ENCODE peak calls at places on chromosome 11, in five cellular contexts. One of them, this sample, is unnamed. For H3K4me1, the result is how much of the 10 kb centered on the place peaks cover.

GRCh38 chr11:8671651-8672062 is 10.8 kb downstream of the TRIM66 start:
- DNase-seq in A549: no peak
- DNase-seq in neuronal stem cell: no peak
- DNase-seq in PC-9: no peak
- DNase-seq in GM23338: no peak
- DNase-seq in this sample: peak

GRCh38 chr11:109071712-109072524 is 350.1 kb upstream of the C11orf87 start:
- DNase-seq in A549: no peak
- DNase-seq in neuronal stem cell: no peak
- DNase-seq in PC-9: no peak
- DNase-seq in GM23338: no peak
- DNase-seq in this sample: no peak

GRCh38 chr11:7904910-7905309 is 26.2 kb downstream of the OR10A6 start:
- DNase-seq in A549: no peak
- DNase-seq in neuronal stem cell: no peak
- DNase-seq in PC-9: no peak
- DNase-seq in GM23338: peak
- DNase-seq in this sample: peak

GRCh38 chr11:68398870-68399865 is 61.4 kb upstream of the PPP6R3 start:
- DNase-seq in A549: no peak
- DNase-seq in neuronal stem cell: no peak
- DNase-seq in PC-9: no peak
- DNase-seq in GM23338: no peak
- DNase-seq in this sample: no peak

GRCh38 chr11:111355956-111356659 is 23.0 kb downstream of the POU2AF1 start:
- DNase-seq in A549: no peak
- DNase-seq in neuronal stem cell: no peak
- DNase-seq in PC-9: no peak
- DNase-seq in GM23338: no peak
- DNase-seq in this sample: no peak

GRCh38 chr11:114162719-114163123 is 103.2 kb downstream of the ZBTB16 start:
- DNase-seq in A549: peak
- DNase-seq in neuronal stem cell: no peak
- DNase-seq in PC-9: peak
- DNase-seq in GM23338: no peak
- DNase-seq in this sample: no peak

GRCh38 chr11:87453531-87454089 is 415.9 kb downstream of the TMEM135 start:
- DNase-seq in A549: no peak
- DNase-seq in neuronal stem cell: no peak
- DNase-seq in PC-9: no peak
- DNase-seq in GM23338: no peak
- DNase-seq in this sample: no peak

GRCh38 chr11:79390923-79391322 is 49.9 kb downstream of the TENM4 start:
- DNase-seq in A549: no peak
- DNase-seq in neuronal stem cell: no peak
- DNase-seq in PC-9: no peak
- DNase-seq in GM23338: no peak
- DNase-seq in this sample: no peak

GRCh38 chr11:61756452-61757212 is 4.2 kb downstream of the MYRF start:
- DNase-seq in A549: peak
- DNase-seq in neuronal stem cell: no peak
- DNase-seq in PC-9: peak
- DNase-seq in GM23338: no peak
- DNase-seq in this sample: no peak

GRCh38 chr11:109480251-109480650 is 58.3 kb downstream of the C11orf87 start:
- DNase-seq in A549: no peak
- DNase-seq in neuronal stem cell: no peak
- DNase-seq in PC-9: no peak
- DNase-seq in GM23338: peak
- DNase-seq in this sample: peak

GRCh38 chr11:8018742-8019631 is 31.9 kb downstream of the EIF3F start:
- DNase-seq in A549: peak
- DNase-seq in neuronal stem cell: peak
- DNase-seq in PC-9: no peak
- DNase-seq in GM23338: peak
- DNase-seq in this sample: peak

GRCh38 chr11:62443390-62444201 is 24.8 kb downstream of the SCGB1A1 start:
- DNase-seq in A549: no peak
- DNase-seq in neuronal stem cell: no peak
- DNase-seq in PC-9: no peak
- DNase-seq in GM23338: no peak
- DNase-seq in this sample: no peak

GRCh38 chr11:29623144-29623722 is 393.6 kb downstream of the KCNA4 start:
- DNase-seq in A549: no peak
- DNase-seq in neuronal stem cell: peak
- DNase-seq in PC-9: no peak
- DNase-seq in GM23338: peak
- DNase-seq in this sample: peak

GRCh38 chr11:64935634-64936081 is at the start of gene GPHA2:
- DNase-seq in A549: no peak
- DNase-seq in neuronal stem cell: peak
- DNase-seq in PC-9: no peak
- DNase-seq in GM23338: peak
- DNase-seq in this sample: peak

GRCh38 chr11:35715649-35716048 is 53.1 kb downstream of the TRIM44 start:
- DNase-seq in A549: no peak
- DNase-seq in neuronal stem cell: no peak
- DNase-seq in PC-9: no peak
- DNase-seq in GM23338: no peak
- DNase-seq in this sample: no peak

GRCh38 chr11:107563702-107564101 is 1.8 kb downstream of the ALKBH8 start:
- DNase-seq in A549: peak
- DNase-seq in neuronal stem cell: no peak
- DNase-seq in PC-9: peak
- DNase-seq in GM23338: peak
- DNase-seq in this sample: peak

GRCh38 chr11:70034740-70035365 is 43.3 kb upstream of the ANO1 start:
- DNase-seq in A549: no peak
- DNase-seq in neuronal stem cell: no peak
- DNase-seq in PC-9: no peak
- DNase-seq in GM23338: no peak
- DNase-seq in this sample: no peak

GRCh38 chr11:30635401-30635989 is 49.3 kb upstream of the MPPED2 start:
- DNase-seq in A549: no peak
- DNase-seq in neuronal stem cell: peak
- DNase-seq in PC-9: no peak
- DNase-seq in GM23338: peak
- DNase-seq in this sample: peak

GRCh38 chr11:83694191-83694905 is 408.2 kb upstream of the CCDC90B start:
- DNase-seq in A549: no peak
- DNase-seq in neuronal stem cell: no peak
- DNase-seq in PC-9: no peak
- DNase-seq in GM23338: no peak
- DNase-seq in this sample: no peak

GRCh38 chr11:44774131-44774530 is 47.4 kb downstream of the TSPAN18 start:
- DNase-seq in A549: no peak
- DNase-seq in neuronal stem cell: no peak
- DNase-seq in PC-9: no peak
- DNase-seq in GM23338: peak
- DNase-seq in this sample: no peak
- H3K4me2 ChIP-seq in A549: no peak
- H3K4me2 ChIP-seq in neuronal stem cell: no peak
- H3K4me2 ChIP-seq in PC-9: no peak
- H3K4me2 ChIP-seq in GM23338: peak
- H3K4me2 ChIP-seq in this sample: no peak

DNA sequence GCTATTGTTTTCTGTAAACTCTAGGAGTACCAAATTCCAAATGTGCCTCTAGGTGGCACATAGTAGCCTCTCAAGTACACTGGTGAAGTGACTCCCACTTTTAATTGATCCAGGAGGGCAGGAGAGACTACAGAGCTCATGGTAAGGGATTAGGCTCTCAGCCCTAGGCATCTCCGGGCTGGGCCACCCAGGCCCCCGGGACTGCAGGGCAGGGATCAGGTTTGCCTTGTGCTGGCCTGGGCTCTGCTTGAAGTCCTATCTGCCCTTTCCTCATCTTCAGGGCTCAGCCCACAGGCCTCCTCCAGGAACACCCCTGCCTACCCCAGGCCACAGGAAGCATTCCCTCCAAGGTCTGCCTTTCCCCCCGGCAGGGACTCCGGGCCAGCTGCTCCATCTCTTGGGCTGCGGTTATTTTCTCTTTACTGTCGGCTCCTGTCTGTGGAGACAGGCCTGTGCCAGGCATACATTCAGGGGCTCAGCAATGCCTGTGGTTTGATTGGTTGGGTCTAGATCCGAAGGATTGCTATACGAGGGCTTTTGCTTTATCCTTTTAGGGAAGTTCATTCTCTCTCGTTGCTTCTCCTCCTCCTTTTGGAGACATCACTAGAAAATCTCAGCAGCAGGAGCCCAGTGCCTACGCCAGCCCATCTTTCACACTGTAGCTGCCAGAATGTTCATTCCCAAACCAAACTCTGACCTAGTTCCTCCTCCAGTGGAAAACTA is 32.8 kb downstream of the PARVA start:
- DNase-seq in A549: peak
- DNase-seq in neuronal stem cell: no peak
- DNase-seq in PC-9: peak
- DNase-seq in GM23338: peak
- DNase-seq in this sample: peak
- H3K4me1 ChIP-seq in A549: under half
- H3K4me1 ChIP-seq in neuronal stem cell: under half
- H3K4me1 ChIP-seq in PC-9: under half
- H3K4me1 ChIP-seq in GM23338: under half
- H3K4me1 ChIP-seq in this sample: under half

DNA sequence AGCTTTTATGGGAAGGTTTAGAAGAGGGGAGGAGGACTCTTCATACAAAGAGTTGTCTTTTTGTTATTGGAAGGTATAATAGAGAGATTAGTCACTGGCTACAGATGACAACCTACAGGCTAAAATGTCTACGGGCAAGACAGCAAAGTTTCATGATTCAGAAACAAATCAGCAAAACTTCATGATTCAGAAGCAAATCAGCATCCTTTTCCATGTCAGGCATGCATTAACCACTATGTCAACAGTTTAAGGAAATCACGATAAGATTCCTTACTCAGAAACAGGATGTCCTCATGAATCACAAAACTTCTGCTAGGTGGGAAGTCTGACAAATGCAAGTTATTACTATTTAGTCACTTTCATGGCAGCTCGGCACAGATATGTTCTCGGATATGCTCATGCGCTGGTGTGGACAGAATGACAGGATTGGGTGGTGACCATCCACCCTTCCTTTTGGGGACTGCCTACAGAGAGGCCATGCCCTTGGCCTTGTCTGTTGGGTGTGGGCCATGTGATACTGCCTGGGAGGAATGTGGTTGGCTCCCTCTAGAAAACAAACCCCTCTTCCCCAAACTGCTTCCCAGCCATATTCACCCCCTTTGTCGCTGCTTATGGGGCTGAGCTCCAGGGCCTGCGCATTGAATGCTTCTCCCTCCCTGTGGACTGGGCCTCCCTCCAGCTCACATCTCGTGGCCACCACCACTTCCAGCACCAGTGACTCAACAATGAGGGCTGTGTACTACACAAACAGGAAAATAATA is 10.2 kb downstream of the C11orf91 start:
- DNase-seq in A549: peak
- DNase-seq in neuronal stem cell: no peak
- DNase-seq in PC-9: peak
- DNase-seq in GM23338: no peak
- DNase-seq in this sample: no peak
- H3K4me2 ChIP-seq in A549: peak
- H3K4me2 ChIP-seq in neuronal stem cell: no peak
- H3K4me2 ChIP-seq in PC-9: peak
- H3K4me2 ChIP-seq in GM23338: no peak
- H3K4me2 ChIP-seq in this sample: no peak

GRCh38 chr11:122721964-122722266 is 66.4 kb downstream of the UBASH3B start:
- DNase-seq in A549: no peak
- DNase-seq in neuronal stem cell: no peak
- DNase-seq in PC-9: peak
- DNase-seq in GM23338: no peak
- DNase-seq in this sample: no peak

GRCh38 chr11:122721201-122721963 is 65.9 kb downstream of the UBASH3B start:
- DNase-seq in A549: no peak
- DNase-seq in neuronal stem cell: no peak
- DNase-seq in PC-9: no peak
- DNase-seq in GM23338: no peak
- DNase-seq in this sample: no peak

GRCh38 chr11:122724520-122724919 is 69.0 kb downstream of the UBASH3B start:
- DNase-seq in A549: no peak
- DNase-seq in neuronal stem cell: no peak
- DNase-seq in PC-9: no peak
- DNase-seq in GM23338: peak
- DNase-seq in this sample: no peak

GRCh38 chr11:122723106-122723505 is 67.6 kb downstream of the UBASH3B start:
- DNase-seq in A549: no peak
- DNase-seq in neuronal stem cell: no peak
- DNase-seq in PC-9: no peak
- DNase-seq in GM23338: no peak
- DNase-seq in this sample: no peak

GRCh38 chr11:122723576-122723975 is 68.1 kb downstream of the UBASH3B start:
- DNase-seq in A549: no peak
- DNase-seq in neuronal stem cell: no peak
- DNase-seq in PC-9: no peak
- DNase-seq in GM23338: no peak
- DNase-seq in this sample: no peak
- H3K4me1 ChIP-seq in A549: half or more
- H3K4me1 ChIP-seq in neuronal stem cell: under half
- H3K4me1 ChIP-seq in PC-9: under half
- H3K4me1 ChIP-seq in GM23338: under half
- H3K4me1 ChIP-seq in this sample: under half